ENCODE peak calls at places on chromosomes 16 and 17, in five cellular contexts. One of them, this sample, is unnamed. For H3K4me1, the result is how much of the 10 kb centered on the place peaks cover.

GRCh38 chr16:14485131-14485551 is 144.9 kb downstream of the PARN start:
- DNase-seq in adrenal gland: no peak
- DNase-seq in HCT116: no peak
- DNase-seq in suprapubic skin: no peak
- DNase-seq in K562: peak
- DNase-seq in this sample: no peak

GRCh38 chr16:76193851-76194620 is 83.2 kb upstream of the CNTNAP4 start:
- DNase-seq in adrenal gland: peak
- DNase-seq in HCT116: no peak
- DNase-seq in suprapubic skin: no peak
- DNase-seq in K562: no peak
- DNase-seq in this sample: no peak

GRCh38 chr16:53913082-53913870 is 209.3 kb downstream of the FTO start:
- DNase-seq in adrenal gland: peak
- DNase-seq in HCT116: no peak
- DNase-seq in suprapubic skin: no peak
- DNase-seq in K562: no peak
- DNase-seq in this sample: peak

GRCh38 chr16:2988590-2989099 is 8.4 kb upstream of the PKMYT1 start:
- DNase-seq in adrenal gland: no peak
- DNase-seq in HCT116: no peak
- DNase-seq in suprapubic skin: no peak
- DNase-seq in K562: no peak
- DNase-seq in this sample: no peak

GRCh38 chr17:59074494-59074893 is 32.2 kb downstream of the TRIM37 start:
- DNase-seq in adrenal gland: no peak
- DNase-seq in HCT116: no peak
- DNase-seq in suprapubic skin: no peak
- DNase-seq in K562: no peak
- DNase-seq in this sample: no peak

GRCh38 chr16:88610080-88610479 is 28.3 kb upstream of the IL17C start:
- DNase-seq in adrenal gland: no peak
- DNase-seq in HCT116: no peak
- DNase-seq in suprapubic skin: no peak
- DNase-seq in K562: no peak
- DNase-seq in this sample: no peak

GRCh38 chr17:75661531-75661930 is 5.4 kb downstream of the RECQL5 start:
- DNase-seq in adrenal gland: no peak
- DNase-seq in HCT116: no peak
- DNase-seq in suprapubic skin: no peak
- DNase-seq in K562: no peak
- DNase-seq in this sample: peak

GRCh38 chr17:82396601-82397435 is 21.3 kb upstream of the HEXD start:
- DNase-seq in adrenal gland: no peak
- DNase-seq in HCT116: no peak
- DNase-seq in suprapubic skin: no peak
- DNase-seq in K562: no peak
- DNase-seq in this sample: no peak

GRCh38 chr17:57379237-57380054 is 123.1 kb downstream of the MSI2 start:
- DNase-seq in adrenal gland: no peak
- DNase-seq in HCT116: no peak
- DNase-seq in suprapubic skin: no peak
- DNase-seq in K562: peak
- DNase-seq in this sample: no peak

GRCh38 chr17:82407255-82407654 is 10.9 kb upstream of the HEXD start:
- DNase-seq in adrenal gland: no peak
- DNase-seq in HCT116: no peak
- DNase-seq in suprapubic skin: no peak
- DNase-seq in K562: no peak
- DNase-seq in this sample: no peak

GRCh38 chr16:75265911-75266701 is 14.7 kb upstream of the BCAR1 start:
- DNase-seq in adrenal gland: peak
- DNase-seq in HCT116: no peak
- DNase-seq in suprapubic skin: peak
- DNase-seq in K562: peak
- DNase-seq in this sample: peak

GRCh38 chr17:45104497-45104896 is 27.8 kb downstream of the PLCD3 start:
- DNase-seq in adrenal gland: no peak
- DNase-seq in HCT116: no peak
- DNase-seq in suprapubic skin: no peak
- DNase-seq in K562: no peak
- DNase-seq in this sample: no peak

GRCh38 chr16:84088695-84089395 is 27.9 kb downstream of the MBTPS1 start:
- DNase-seq in adrenal gland: no peak
- DNase-seq in HCT116: no peak
- DNase-seq in suprapubic skin: no peak
- DNase-seq in K562: no peak
- DNase-seq in this sample: no peak

GRCh38 chr17:34519286-34519685 is 60.1 kb upstream of the TMEM132E start:
- DNase-seq in adrenal gland: no peak
- DNase-seq in HCT116: no peak
- DNase-seq in suprapubic skin: peak
- DNase-seq in K562: peak
- DNase-seq in this sample: peak

GRCh38 chr16:50462793-50463507 is 85.2 kb upstream of the NKD1 start:
- DNase-seq in adrenal gland: no peak
- DNase-seq in HCT116: no peak
- DNase-seq in suprapubic skin: peak
- DNase-seq in K562: no peak
- DNase-seq in this sample: no peak

GRCh38 chr17:55500103-55500502 is 11.1 kb downstream of the SMIM36 start:
- DNase-seq in adrenal gland: no peak
- DNase-seq in HCT116: no peak
- DNase-seq in suprapubic skin: no peak
- DNase-seq in K562: no peak
- DNase-seq in this sample: no peak

GRCh38 chr16:87000007-87000406 is 317.2 kb downstream of the C16orf95 start:
- DNase-seq in adrenal gland: no peak
- DNase-seq in HCT116: no peak
- DNase-seq in suprapubic skin: no peak
- DNase-seq in K562: no peak
- DNase-seq in this sample: no peak

GRCh38 chr17:4744999-4745969 is 5.6 kb upstream of the CXCL16 start:
- DNase-seq in adrenal gland: no peak
- DNase-seq in HCT116: no peak
- DNase-seq in suprapubic skin: no peak
- DNase-seq in K562: no peak
- DNase-seq in this sample: no peak

GRCh38 chr17:50407921-50408320 is 10.6 kb upstream of the LRRC59 start:
- DNase-seq in adrenal gland: no peak
- DNase-seq in HCT116: no peak
- DNase-seq in suprapubic skin: no peak
- DNase-seq in K562: no peak
- DNase-seq in this sample: no peak

GRCh38 chr17:41505836-41506767 is 690 bp upstream of the KRT13 start:
- DNase-seq in adrenal gland: no peak
- DNase-seq in HCT116: no peak
- DNase-seq in suprapubic skin: no peak
- DNase-seq in K562: peak
- DNase-seq in this sample: no peak

GRCh38 chr17:29129731-29130130 is 50.5 kb downstream of the MYO18A start:
- DNase-seq in adrenal gland: no peak
- DNase-seq in HCT116: no peak
- DNase-seq in suprapubic skin: no peak
- DNase-seq in K562: no peak
- DNase-seq in this sample: no peak

GRCh38 chr16:23561586-23561985 is 4.1 kb downstream of the UBFD1 start:
- DNase-seq in adrenal gland: no peak
- DNase-seq in HCT116: no peak
- DNase-seq in suprapubic skin: no peak
- DNase-seq in K562: no peak
- DNase-seq in this sample: no peak

GRCh38 chr16:81808933-81809480 is 29.9 kb downstream of the PLCG2 start:
- DNase-seq in adrenal gland: no peak
- DNase-seq in HCT116: no peak
- DNase-seq in suprapubic skin: no peak
- DNase-seq in K562: no peak
- DNase-seq in this sample: no peak

DNA sequence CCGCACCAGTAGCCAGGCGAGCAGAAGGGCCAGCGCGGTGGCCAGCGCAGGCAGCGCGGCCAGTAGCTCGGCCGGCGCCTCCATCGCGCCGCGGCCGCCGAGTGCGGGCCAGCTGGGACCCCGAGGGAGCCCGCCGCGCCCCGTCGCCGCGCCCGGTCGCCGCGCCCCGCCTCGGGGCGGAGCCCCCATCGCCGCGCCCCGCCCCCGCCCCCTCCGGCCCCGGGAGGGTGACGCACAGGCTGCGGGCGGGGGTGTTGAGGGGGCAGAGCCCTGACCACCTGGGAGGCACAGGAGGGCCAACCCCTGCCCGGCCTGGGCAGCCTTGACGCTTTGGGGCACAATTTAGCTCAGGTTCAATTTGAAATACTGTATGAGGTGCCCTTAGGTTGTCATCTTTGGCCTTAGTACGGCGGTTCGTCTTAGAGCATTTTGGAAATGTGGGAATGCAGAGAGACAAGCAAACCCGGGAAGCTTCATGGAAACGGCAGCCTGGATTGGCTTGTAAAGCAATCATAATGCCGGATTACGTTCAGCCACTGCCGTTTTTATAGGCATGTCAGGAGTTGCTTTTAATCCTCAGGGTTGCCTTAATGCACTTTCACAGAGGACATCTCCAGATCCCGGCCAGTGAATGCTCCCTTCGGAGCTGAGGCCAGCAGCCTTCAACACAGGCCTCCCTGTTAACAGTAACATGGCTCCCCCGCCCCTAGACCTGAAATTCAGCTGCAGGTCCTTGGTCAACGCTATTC is at the start of gene MXRA7:
- DNase-seq in adrenal gland: peak
- DNase-seq in HCT116: no peak
- DNase-seq in suprapubic skin: peak
- DNase-seq in K562: peak
- DNase-seq in this sample: peak
- TF ChIP-seq POLR2A in adrenal gland: peak
- TF ChIP-seq POLR2A in HCT116: peak
- TF ChIP-seq POLR2A in suprapubic skin: no peak
- TF ChIP-seq POLR2A in K562: no peak
- TF ChIP-seq POLR2A in this sample: no peak

DNA sequence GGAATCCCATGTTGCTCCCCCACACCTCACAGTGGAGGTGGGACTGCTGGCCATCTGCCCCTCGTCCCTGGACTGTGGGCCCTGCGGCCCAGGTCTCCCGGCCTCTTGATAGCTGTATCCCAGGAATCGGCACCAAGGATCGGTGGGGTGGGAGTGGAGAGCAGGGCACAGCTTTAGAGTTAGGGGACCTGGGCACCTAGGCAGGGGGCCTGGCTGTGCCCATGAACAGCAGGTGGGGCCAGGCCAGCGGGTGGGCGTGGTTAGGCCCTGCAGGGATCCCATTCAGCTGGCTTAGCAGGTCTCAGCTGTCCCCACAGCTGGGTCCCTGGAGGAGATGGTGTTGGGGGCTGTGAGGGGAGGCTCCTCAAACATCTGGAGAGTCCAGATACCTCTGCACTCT is 49.2 kb downstream of the SREBF1 start:
- DNase-seq in adrenal gland: no peak
- DNase-seq in HCT116: no peak
- DNase-seq in suprapubic skin: no peak
- DNase-seq in K562: no peak
- DNase-seq in this sample: no peak
- H3K4me1 ChIP-seq in adrenal gland: under half
- H3K4me1 ChIP-seq in HCT116: under half
- H3K4me1 ChIP-seq in suprapubic skin: under half
- H3K4me1 ChIP-seq in K562: half or more
- H3K4me1 ChIP-seq in this sample: under half

GRCh38 chr16:30775381-30776099 is 11.5 kb downstream of the ZNF629 start:
- DNase-seq in adrenal gland: peak
- DNase-seq in HCT116: peak
- DNase-seq in suprapubic skin: peak
- DNase-seq in K562: peak
- DNase-seq in this sample: peak
- TF ChIP-seq POLR2A in adrenal gland: peak
- TF ChIP-seq POLR2A in HCT116: no peak
- TF ChIP-seq POLR2A in suprapubic skin: no peak
- TF ChIP-seq POLR2A in K562: peak
- TF ChIP-seq POLR2A in this sample: no peak

DNA sequence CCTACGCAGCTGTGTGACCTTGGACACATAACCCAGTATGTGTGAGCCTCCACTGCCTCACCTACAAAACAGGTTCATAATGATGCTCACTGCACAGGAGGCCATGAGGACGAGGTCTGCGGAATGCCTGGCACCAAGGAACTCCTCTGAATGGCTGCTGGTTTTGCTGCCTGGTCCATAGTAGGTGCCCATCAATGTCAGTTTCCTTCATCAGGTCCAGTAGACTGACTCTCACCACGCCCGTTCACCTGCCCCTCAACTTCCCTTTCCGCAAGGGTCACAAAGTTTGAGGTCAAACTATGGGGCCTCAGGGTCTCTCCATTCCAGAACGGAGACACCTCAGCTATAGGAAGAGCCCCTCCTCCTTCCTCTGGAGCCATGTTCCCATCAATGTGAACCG is 8.8 kb downstream of the PNMT start:
- DNase-seq in adrenal gland: no peak
- DNase-seq in HCT116: no peak
- DNase-seq in suprapubic skin: no peak
- DNase-seq in K562: no peak
- DNase-seq in this sample: no peak
- H3K4me1 ChIP-seq in adrenal gland: under half
- H3K4me1 ChIP-seq in HCT116: under half
- H3K4me1 ChIP-seq in suprapubic skin: under half
- H3K4me1 ChIP-seq in K562: half or more
- H3K4me1 ChIP-seq in this sample: under half

GRCh38 chr17:49210158-49211029 is at the start of the genes ABI3 and GNGT2:
- DNase-seq in adrenal gland: peak
- DNase-seq in HCT116: no peak
- DNase-seq in suprapubic skin: no peak
- DNase-seq in K562: no peak
- DNase-seq in this sample: no peak
- TF ChIP-seq POLR2A in adrenal gland: no peak
- TF ChIP-seq POLR2A in HCT116: no peak
- TF ChIP-seq POLR2A in suprapubic skin: no peak
- TF ChIP-seq POLR2A in K562: no peak
- TF ChIP-seq POLR2A in this sample: no peak